ENCODE peak calls at places on chromosomes 11 and 22, in four cellular contexts. W is AG04450, Y is left ventricle myocardium inferior, G is transverse colon. I is an unnamed sample.

GRCh38 chr11:65437436-65438227 is 15.0 kb downstream of the NEAT1 start:
- DNase-seq in Y (no peak), W (no peak), G (peak; percentile 10), I (peak; percentile 71)

GRCh38 chr11:78809931-78810481 is 235.3 kb upstream of the NARS2 start:
- DNase-seq in Y (no peak), G (no peak), W (peak; percentile 86), I (no peak)

GRCh38 chr11:57358543-57358961 is 20.4 kb downstream of the P2RX3 start:
- DNase-seq in W (no peak), Y (no peak), G (no peak), I (no peak)

GRCh38 chr22:35070451-35071093 is 4.6 kb downstream of the ISX start:
- DNase-seq in W (no peak), G (no peak), Y (no peak), I (no peak)

GRCh38 chr22:26751217-26751616 is 93.8 kb downstream of the MIAT start:
- DNase-seq in W (no peak), Y (no peak), G (no peak), I (no peak)

GRCh38 chr22:38569181-38569971 is 607 bp downstream of the DMC1 start:
- DNase-seq in Y (peak; percentile 16), W (no peak), G (peak; percentile 10), I (no peak)

GRCh38 chr11:44017443-44018126 is 30.2 kb upstream of the ACCSL start:
- DNase-seq in W (no peak), Y (no peak), G (no peak), I (no peak)

GRCh38 chr22:41966607-41967240 is 2.5 kb upstream of the SEPTIN3 start:
- DNase-seq in G (peak; percentile 41), W (peak; percentile 61), Y (no peak), I (no peak)

GRCh38 chr11:15745266-15745665 is 611.1 kb downstream of the SOX6 start:
- DNase-seq in Y (no peak), W (no peak), G (no peak), I (no peak)

GRCh38 chr11:107711861-107712260 is at the start of gene SLN:
- DNase-seq in Y (no peak), G (no peak), W (no peak), I (no peak)

GRCh38 chr22:42883121-42883520 is 26.0 kb upstream of the ARFGAP3 start:
- DNase-seq in G (peak; percentile 75), Y (no peak), W (no peak), I (no peak)

GRCh38 chr22:19724927-19725661 is 1.8 kb downstream of the GP1BB start:
- DNase-seq in Y (no peak), W (no peak), G (no peak), I (no peak)

GRCh38 chr11:125072210-125072960 is 9.3 kb downstream of the SLC37A2 start:
- DNase-seq in Y (no peak), G (peak; percentile 58), W (no peak), I (peak; percentile 71)

GRCh38 chr22:36384766-36385400 is 2.9 kb downstream of the MYH9 start:
- DNase-seq in G (no peak), W (no peak), Y (no peak), I (no peak)

GRCh38 chr11:48034926-48035876 is 54.8 kb downstream of the PTPRJ start:
- DNase-seq in Y (peak; percentile 33), W (no peak), G (peak; percentile 39), I (no peak)

GRCh38 chr11:20010106-20010860 is 150.0 kb downstream of the DBX1 start:
- DNase-seq in Y (no peak), W (no peak), G (no peak), I (no peak)

GRCh38 chr11:23725752-23726151 is 771.1 kb upstream of the LUZP2 start:
- DNase-seq in G (no peak), W (no peak), Y (no peak), I (no peak)

GRCh38 chr11:15930442-15931025 is 425.8 kb downstream of the SOX6 start:
- DNase-seq in Y (no peak), W (no peak), G (no peak), I (no peak)

GRCh38 chr11:64343740-64344133 is 3.7 kb downstream of the CCDC88B start:
- DNase-seq in Y (no peak), G (peak; percentile 38), W (no peak), I (no peak)

GRCh38 chr11:64341429-64341828 is 1.4 kb downstream of the CCDC88B start:
- DNase-seq in G (no peak), W (no peak), Y (no peak), I (peak; percentile 68)

GRCh38 chr11:64340671-64341335 is 799 bp downstream of the CCDC88B start:
- DNase-seq in W (no peak), G (peak; percentile 87), Y (no peak), I (peak; percentile 71)

GRCh38 chr11:64342869-64343739 is 3.1 kb downstream of the CCDC88B start:
- DNase-seq in Y (no peak), W (no peak), G (no peak), I (peak; percentile 69)

DNA sequence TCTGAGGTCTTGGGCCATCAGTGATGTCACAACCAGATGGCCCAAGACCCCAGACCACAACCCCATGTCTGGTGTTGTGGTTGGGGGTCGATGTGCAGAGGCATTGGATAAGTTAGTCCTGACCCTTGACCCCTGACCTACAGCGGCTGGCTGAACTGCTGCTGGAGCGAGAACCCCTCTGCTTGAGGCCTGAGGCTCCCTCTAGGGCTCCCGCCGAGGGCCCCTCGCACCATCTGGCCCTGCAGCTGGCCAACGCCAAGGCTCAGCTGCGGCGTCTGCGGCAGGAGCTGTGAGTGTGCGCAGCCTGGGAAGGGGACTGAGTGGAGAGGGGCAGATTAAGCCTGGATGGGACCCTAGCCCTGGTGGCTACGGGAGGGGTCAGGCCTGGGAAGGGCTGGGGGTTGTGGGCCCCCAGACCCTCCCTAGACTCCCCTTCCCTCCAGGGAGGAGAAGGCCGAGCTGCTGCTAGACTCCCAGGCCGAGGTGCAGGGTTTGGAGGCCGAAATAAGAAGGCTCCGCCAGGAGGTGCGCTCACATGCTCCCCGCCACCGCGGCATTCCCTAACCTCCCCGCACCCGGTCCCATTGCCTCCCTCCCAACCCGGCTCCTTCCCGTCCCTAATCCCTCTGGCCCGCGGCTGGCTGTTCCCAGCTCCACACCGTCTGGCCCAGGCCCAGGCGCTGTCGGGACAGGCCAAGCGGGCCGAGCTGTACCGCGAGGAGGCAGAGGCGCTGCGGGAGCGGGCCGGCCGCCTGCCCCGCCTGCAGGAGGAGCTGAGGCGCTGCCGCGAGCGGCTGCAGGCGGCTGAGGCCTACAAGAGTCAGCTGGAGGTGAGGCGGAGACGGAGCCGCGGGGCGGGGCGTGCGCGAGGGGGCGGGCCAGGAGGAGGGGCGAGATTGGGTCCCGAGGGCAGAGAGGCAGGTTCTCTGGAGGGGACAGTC is 2.1 kb downstream of the CCDC88B start:
- DNase-seq in G (peak; percentile 96), W (peak; percentile 42), Y (peak; percentile 91), I (peak; percentile 91)
- H3K4me3 ChIP-seq in G (peak overlapping the region; percentile 12), W (peak overlapping the region; percentile 51), Y (peak overlapping the region; percentile 61), I (peak overlapping the region; percentile 67)

DNA sequence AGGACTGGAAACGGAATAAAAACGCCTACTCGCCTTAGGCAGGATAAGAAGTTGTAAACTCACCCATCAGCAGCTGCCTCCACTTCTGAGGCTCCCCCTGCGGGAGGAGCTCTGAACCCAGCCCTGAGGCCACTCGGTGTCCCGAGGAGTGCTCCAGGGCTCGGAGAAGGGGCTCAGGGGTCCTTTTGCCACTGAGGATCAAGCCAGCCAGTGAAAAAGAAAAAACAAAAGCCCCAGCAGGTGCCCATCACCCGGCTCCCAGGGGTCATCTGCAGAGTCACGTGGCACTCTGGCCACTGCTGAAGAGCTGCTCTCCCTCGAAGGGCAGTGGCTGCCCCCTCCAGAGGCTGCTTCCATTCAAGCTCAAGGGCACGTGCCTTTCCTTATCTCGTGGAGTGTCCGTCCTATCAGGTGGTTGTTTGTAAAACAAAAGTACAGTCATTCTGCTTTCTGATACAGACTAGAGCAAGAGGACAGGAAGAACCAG is 29.0 kb downstream of the NUP50 start:
- DNase-seq in Y (no peak), W (no peak), G (no peak), I (no peak)
- TF ChIP-seq CTCF in Y (no peak), W (peak; percentile 5), G (no peak), I (no peak)

DNA sequence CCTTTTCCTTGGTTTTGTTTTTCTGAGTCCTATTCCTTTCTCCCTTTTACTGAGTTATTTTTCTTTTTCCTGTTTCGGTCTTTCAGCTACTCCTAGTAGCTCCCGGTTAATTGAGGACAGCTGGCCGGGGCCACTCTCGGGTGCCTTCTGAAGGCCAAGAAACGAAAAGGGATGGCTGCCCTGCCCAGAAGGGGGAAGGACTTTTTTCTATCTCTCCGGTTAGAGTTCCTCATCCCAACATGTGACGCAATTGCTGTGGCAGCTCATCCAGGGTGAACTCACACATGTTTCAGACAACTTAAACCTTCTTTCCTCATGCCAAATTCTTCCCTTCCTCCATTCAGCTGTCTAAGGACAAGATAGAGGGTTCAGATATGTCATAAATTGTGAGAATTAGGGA is 83.6 kb downstream of the PIWIL4 start:
- DNase-seq in W (peak; percentile 44), G (peak; percentile 17), Y (peak; percentile 78), I (no peak)
- H3K4me3 ChIP-seq in W (no peak overlapping the region), G (no peak overlapping the region), Y (no peak overlapping the region), I (no peak overlapping the region)

GRCh38 chr11:86671386-86672006 is 920 bp downstream of the ME3 start:
- DNase-seq in Y (peak; percentile 88), W (no peak), G (peak; percentile 82), I (peak; percentile 86)

GRCh38 chr11:86672007-86672621 is at the start of gene ME3:
- DNase-seq in Y (peak; percentile 70), G (peak; percentile 72), W (no peak), I (peak; percentile 87)

GRCh38 chr11:86674965-86675364 is 2.5 kb upstream of the ME3 start:
- DNase-seq in G (no peak), W (no peak), Y (no peak), I (no peak)

GRCh38 chr11:86673872-86674750 is 1.7 kb upstream of the ME3 start:
- DNase-seq in G (peak; percentile 53), W (no peak), Y (no peak), I (no peak)

DNA sequence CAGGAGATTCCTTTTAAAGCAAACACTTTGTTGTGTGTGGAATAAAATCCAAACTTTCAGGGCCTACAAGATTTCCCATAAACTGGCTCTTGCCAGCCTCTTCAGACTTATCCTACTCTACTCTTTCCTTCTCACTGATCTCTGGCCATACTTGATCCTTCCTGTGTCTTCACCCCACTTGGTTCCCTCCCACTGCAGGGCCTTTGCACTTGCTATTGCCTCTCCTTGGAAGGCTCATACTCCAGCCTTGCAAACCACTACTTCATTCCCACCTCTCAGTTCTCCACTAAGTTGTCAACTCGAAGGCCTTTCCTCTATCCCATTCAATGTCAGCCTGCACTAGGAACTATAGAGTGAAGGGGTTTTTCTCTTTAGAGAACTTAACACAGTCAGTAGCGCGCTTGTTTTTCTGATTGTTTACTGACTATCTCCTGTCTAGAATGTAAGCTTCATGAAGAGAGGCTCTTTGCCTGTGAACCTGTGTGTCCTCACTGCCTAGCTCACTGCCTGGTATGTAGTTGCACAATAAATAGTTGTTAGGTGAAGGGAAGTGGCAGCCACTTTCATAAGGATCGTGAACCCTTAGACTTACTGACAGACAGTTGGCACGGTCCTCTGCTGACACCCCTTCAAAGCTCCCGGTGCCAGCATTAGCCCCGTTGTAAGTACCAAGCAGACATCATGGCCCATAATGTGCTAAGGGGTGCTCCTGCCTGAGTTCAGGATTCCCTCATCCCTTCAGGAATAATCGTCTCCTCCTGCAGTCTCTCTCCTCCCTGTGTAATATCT is 833 bp upstream of the ME3 start:
- DNase-seq in G (no peak), Y (no peak), W (no peak), I (no peak)
- TF ChIP-seq CTCF in G (no peak), Y (no peak), W (no peak), I (no peak)

GRCh38 chr11:17646451-17647145 is 72.8 kb upstream of the MYOD1 start:
- DNase-seq in G (no peak), W (no peak), Y (no peak), I (no peak)
- H3K4me3 ChIP-seq in G (no peak overlapping the region), W (no peak overlapping the region), Y (no peak overlapping the region), I (no peak overlapping the region)